ENCODE peak calls at places on chromosomes 16 and 17, in ten cellular contexts. One of them, this sample, is unnamed.
A peak's percentile ranks its signal among the peaks of the same experiment; 100 is the strongest.

GRCh38 chr17:7523033-7523432 is 25.8 kb upstream of the TNFSF12 start:
- DNase-seq in NCI-H1092 treated with DMSO at 0.1 percent for 48 hours: no peak
- DNase-seq in RCC 7860: no peak
- DNase-seq in EL: peak; percentile 13
- DNase-seq in naive B cell: peak; percentile 27
- DNase-seq in suprapubic skin: no peak
- DNase-seq in left ventricle myocardium inferior: no peak
- DNase-seq in bronchial epithelial cell: no peak
- DNase-seq in HEK293T: peak; percentile 49
- DNase-seq in AG04450: no peak
- DNase-seq in this sample: peak; percentile 8

GRCh38 chr16:38941-39892 is 14.2 kb downstream of the POLR3K start:
- DNase-seq in NCI-H1092 treated with DMSO at 0.1 percent for 48 hours: no peak
- DNase-seq in RCC 7860: peak; percentile 8
- DNase-seq in EL: no peak
- DNase-seq in naive B cell: peak; percentile 86
- DNase-seq in suprapubic skin: no peak
- DNase-seq in left ventricle myocardium inferior: no peak
- DNase-seq in bronchial epithelial cell: peak; percentile 69
- DNase-seq in HEK293T: no peak
- DNase-seq in AG04450: no peak
- DNase-seq in this sample: no peak

GRCh38 chr16:5058476-5058875 is 7.3 kb downstream of the C16orf89 start:
- DNase-seq in NCI-H1092 treated with DMSO at 0.1 percent for 48 hours: no peak
- DNase-seq in RCC 7860: no peak
- DNase-seq in EL: peak; percentile 12
- DNase-seq in naive B cell: no peak
- DNase-seq in suprapubic skin: no peak
- DNase-seq in left ventricle myocardium inferior: no peak
- DNase-seq in bronchial epithelial cell: no peak
- DNase-seq in HEK293T: peak; percentile 50
- DNase-seq in AG04450: no peak
- DNase-seq in this sample: no peak

GRCh38 chr16:29656688-29657523 is 6.1 kb upstream of the SPN start:
- DNase-seq in NCI-H1092 treated with DMSO at 0.1 percent for 48 hours: no peak
- DNase-seq in RCC 7860: no peak
- DNase-seq in EL: no peak
- DNase-seq in naive B cell: no peak
- DNase-seq in suprapubic skin: no peak
- DNase-seq in left ventricle myocardium inferior: no peak
- DNase-seq in bronchial epithelial cell: no peak
- DNase-seq in HEK293T: no peak
- DNase-seq in AG04450: no peak
- DNase-seq in this sample: no peak

GRCh38 chr17:49766918-49767530 is 3.1 kb upstream of the FAM117A start:
- DNase-seq in NCI-H1092 treated with DMSO at 0.1 percent for 48 hours: no peak
- DNase-seq in RCC 7860: no peak
- DNase-seq in EL: no peak
- DNase-seq in naive B cell: no peak
- DNase-seq in suprapubic skin: no peak
- DNase-seq in left ventricle myocardium inferior: no peak
- DNase-seq in bronchial epithelial cell: no peak
- DNase-seq in HEK293T: no peak
- DNase-seq in AG04450: no peak
- DNase-seq in this sample: no peak

GRCh38 chr16:88790312-88791150 is 5.5 kb upstream of the PIEZO1 start:
- DNase-seq in NCI-H1092 treated with DMSO at 0.1 percent for 48 hours: no peak
- DNase-seq in RCC 7860: no peak
- DNase-seq in EL: peak; percentile 43
- DNase-seq in naive B cell: no peak
- DNase-seq in suprapubic skin: no peak
- DNase-seq in left ventricle myocardium inferior: peak; percentile 52
- DNase-seq in bronchial epithelial cell: no peak
- DNase-seq in HEK293T: no peak
- DNase-seq in AG04450: no peak
- DNase-seq in this sample: no peak

GRCh38 chr16:82263456-82264159 is 93.6 kb upstream of the MPHOSPH6 start:
- DNase-seq in NCI-H1092 treated with DMSO at 0.1 percent for 48 hours: peak; percentile 70
- DNase-seq in RCC 7860: peak; percentile 19
- DNase-seq in EL: peak; percentile 53
- DNase-seq in naive B cell: peak; percentile 32
- DNase-seq in suprapubic skin: no peak
- DNase-seq in left ventricle myocardium inferior: peak; percentile 22
- DNase-seq in bronchial epithelial cell: peak; percentile 54
- DNase-seq in HEK293T: peak; percentile 67
- DNase-seq in AG04450: peak; percentile 2
- DNase-seq in this sample: peak; percentile 44

GRCh38 chr17:74778960-74779359 is 2.8 kb upstream of the NAT9 start:
- DNase-seq in NCI-H1092 treated with DMSO at 0.1 percent for 48 hours: no peak
- DNase-seq in RCC 7860: no peak
- DNase-seq in EL: peak; percentile 27
- DNase-seq in naive B cell: no peak
- DNase-seq in suprapubic skin: no peak
- DNase-seq in left ventricle myocardium inferior: no peak
- DNase-seq in bronchial epithelial cell: no peak
- DNase-seq in HEK293T: no peak
- DNase-seq in AG04450: no peak
- DNase-seq in this sample: no peak

GRCh38 chr17:27315796-27316465 is 22.0 kb downstream of the WSB1 start:
- DNase-seq in NCI-H1092 treated with DMSO at 0.1 percent for 48 hours: no peak
- DNase-seq in RCC 7860: no peak
- DNase-seq in EL: no peak
- DNase-seq in naive B cell: no peak
- DNase-seq in suprapubic skin: no peak
- DNase-seq in left ventricle myocardium inferior: no peak
- DNase-seq in bronchial epithelial cell: no peak
- DNase-seq in HEK293T: no peak
- DNase-seq in AG04450: no peak
- DNase-seq in this sample: no peak

GRCh38 chr17:78873519-78874340 is 29.3 kb downstream of the CEP295NL start:
- DNase-seq in NCI-H1092 treated with DMSO at 0.1 percent for 48 hours: peak; percentile 76
- DNase-seq in RCC 7860: no peak
- DNase-seq in EL: peak; percentile 54
- DNase-seq in naive B cell: no peak
- DNase-seq in suprapubic skin: no peak
- DNase-seq in left ventricle myocardium inferior: peak; percentile 57
- DNase-seq in bronchial epithelial cell: peak; percentile 44
- DNase-seq in HEK293T: no peak
- DNase-seq in AG04450: peak; percentile 41
- DNase-seq in this sample: peak; percentile 82

GRCh38 chr16:1263591-1264216 is 7.8 kb downstream of the TPSD1 start:
- DNase-seq in NCI-H1092 treated with DMSO at 0.1 percent for 48 hours: no peak
- DNase-seq in RCC 7860: no peak
- DNase-seq in EL: no peak
- DNase-seq in naive B cell: no peak
- DNase-seq in suprapubic skin: no peak
- DNase-seq in left ventricle myocardium inferior: no peak
- DNase-seq in bronchial epithelial cell: no peak
- DNase-seq in HEK293T: no peak
- DNase-seq in AG04450: no peak
- DNase-seq in this sample: no peak

GRCh38 chr16:58501242-58502131 is 1.5 kb downstream of the NDRG4 start:
- DNase-seq in NCI-H1092 treated with DMSO at 0.1 percent for 48 hours: no peak
- DNase-seq in RCC 7860: no peak
- DNase-seq in EL: no peak
- DNase-seq in naive B cell: peak; percentile 43
- DNase-seq in suprapubic skin: peak; percentile 74
- DNase-seq in left ventricle myocardium inferior: no peak
- DNase-seq in bronchial epithelial cell: no peak
- DNase-seq in HEK293T: peak; percentile 72
- DNase-seq in AG04450: no peak
- DNase-seq in this sample: no peak

GRCh38 chr16:25097304-25097988 is 14.1 kb upstream of the LCMT1 start:
- DNase-seq in NCI-H1092 treated with DMSO at 0.1 percent for 48 hours: no peak
- DNase-seq in RCC 7860: no peak
- DNase-seq in EL: peak; percentile 81
- DNase-seq in naive B cell: no peak
- DNase-seq in suprapubic skin: no peak
- DNase-seq in left ventricle myocardium inferior: no peak
- DNase-seq in bronchial epithelial cell: no peak
- DNase-seq in HEK293T: no peak
- DNase-seq in AG04450: peak; percentile 41
- DNase-seq in this sample: peak; percentile 21

GRCh38 chr17:72254808-72255449 is 134.1 kb downstream of the SOX9 start:
- DNase-seq in NCI-H1092 treated with DMSO at 0.1 percent for 48 hours: no peak
- DNase-seq in RCC 7860: no peak
- DNase-seq in EL: peak; percentile 40
- DNase-seq in naive B cell: no peak
- DNase-seq in suprapubic skin: no peak
- DNase-seq in left ventricle myocardium inferior: no peak
- DNase-seq in bronchial epithelial cell: peak; percentile 62
- DNase-seq in HEK293T: no peak
- DNase-seq in AG04450: no peak
- DNase-seq in this sample: no peak

GRCh38 chr16:70679653-70680494 is 6.0 kb downstream of the MTSS2 start:
- DNase-seq in NCI-H1092 treated with DMSO at 0.1 percent for 48 hours: no peak
- DNase-seq in RCC 7860: no peak
- DNase-seq in EL: no peak
- DNase-seq in naive B cell: no peak
- DNase-seq in suprapubic skin: no peak
- DNase-seq in left ventricle myocardium inferior: peak; percentile 45
- DNase-seq in bronchial epithelial cell: no peak
- DNase-seq in HEK293T: peak; percentile 39
- DNase-seq in AG04450: no peak
- DNase-seq in this sample: no peak

GRCh38 chr17:77875881-77876509 is 82.5 kb upstream of the TNRC6C start:
- DNase-seq in NCI-H1092 treated with DMSO at 0.1 percent for 48 hours: no peak
- DNase-seq in RCC 7860: peak; percentile 8
- DNase-seq in EL: peak; percentile 85
- DNase-seq in naive B cell: peak; percentile 74
- DNase-seq in suprapubic skin: no peak
- DNase-seq in left ventricle myocardium inferior: no peak
- DNase-seq in bronchial epithelial cell: no peak
- DNase-seq in HEK293T: no peak
- DNase-seq in AG04450: no peak
- DNase-seq in this sample: no peak

GRCh38 chr17:80029235-80029974 is 6.3 kb downstream of the TBC1D16 start:
- DNase-seq in NCI-H1092 treated with DMSO at 0.1 percent for 48 hours: peak; percentile 81
- DNase-seq in RCC 7860: peak; percentile 54
- DNase-seq in EL: peak; percentile 79
- DNase-seq in naive B cell: no peak
- DNase-seq in suprapubic skin: peak; percentile 96
- DNase-seq in left ventricle myocardium inferior: peak; percentile 87
- DNase-seq in bronchial epithelial cell: peak; percentile 20
- DNase-seq in HEK293T: no peak
- DNase-seq in AG04450: no peak
- DNase-seq in this sample: peak; percentile 75

GRCh38 chr16:73143681-73144370 is 95.9 kb upstream of the ZFHX3 start:
- DNase-seq in NCI-H1092 treated with DMSO at 0.1 percent for 48 hours: no peak
- DNase-seq in RCC 7860: no peak
- DNase-seq in EL: peak; percentile 29
- DNase-seq in naive B cell: no peak
- DNase-seq in suprapubic skin: no peak
- DNase-seq in left ventricle myocardium inferior: no peak
- DNase-seq in bronchial epithelial cell: no peak
- DNase-seq in HEK293T: no peak
- DNase-seq in AG04450: no peak
- DNase-seq in this sample: no peak

GRCh38 chr16:891353-891740 is 79.4 kb downstream of the LMF1 start:
- DNase-seq in NCI-H1092 treated with DMSO at 0.1 percent for 48 hours: no peak
- DNase-seq in RCC 7860: no peak
- DNase-seq in EL: no peak
- DNase-seq in naive B cell: no peak
- DNase-seq in suprapubic skin: no peak
- DNase-seq in left ventricle myocardium inferior: no peak
- DNase-seq in bronchial epithelial cell: no peak
- DNase-seq in HEK293T: no peak
- DNase-seq in AG04450: no peak
- DNase-seq in this sample: no peak

GRCh38 chr16:5062051-5062450 is 3.7 kb downstream of the C16orf89 start:
- DNase-seq in NCI-H1092 treated with DMSO at 0.1 percent for 48 hours: no peak
- DNase-seq in RCC 7860: no peak
- DNase-seq in EL: no peak
- DNase-seq in naive B cell: no peak
- DNase-seq in suprapubic skin: no peak
- DNase-seq in left ventricle myocardium inferior: no peak
- DNase-seq in bronchial epithelial cell: no peak
- DNase-seq in HEK293T: no peak
- DNase-seq in AG04450: no peak
- DNase-seq in this sample: no peak

GRCh38 chr17:74566132-74566753 is 1.1 kb downstream of the CD300H start:
- DNase-seq in NCI-H1092 treated with DMSO at 0.1 percent for 48 hours: peak; percentile 8
- DNase-seq in RCC 7860: no peak
- DNase-seq in EL: peak; percentile 16
- DNase-seq in naive B cell: peak; percentile 30
- DNase-seq in suprapubic skin: no peak
- DNase-seq in left ventricle myocardium inferior: no peak
- DNase-seq in bronchial epithelial cell: peak; percentile 40
- DNase-seq in HEK293T: peak; percentile 74
- DNase-seq in AG04450: no peak
- DNase-seq in this sample: no peak

GRCh38 chr16:86791287-86792074 is 213.1 kb downstream of the FOXL1 start:
- DNase-seq in NCI-H1092 treated with DMSO at 0.1 percent for 48 hours: no peak
- DNase-seq in RCC 7860: no peak
- DNase-seq in EL: no peak
- DNase-seq in naive B cell: no peak
- DNase-seq in suprapubic skin: no peak
- DNase-seq in left ventricle myocardium inferior: no peak
- DNase-seq in bronchial epithelial cell: no peak
- DNase-seq in HEK293T: no peak
- DNase-seq in AG04450: no peak
- DNase-seq in this sample: no peak

GRCh38 chr16:89412811-89413210 is 77.5 kb downstream of the ANKRD11 start:
- DNase-seq in NCI-H1092 treated with DMSO at 0.1 percent for 48 hours: no peak
- DNase-seq in RCC 7860: no peak
- DNase-seq in EL: no peak
- DNase-seq in naive B cell: no peak
- DNase-seq in suprapubic skin: no peak
- DNase-seq in left ventricle myocardium inferior: peak; percentile 53
- DNase-seq in bronchial epithelial cell: no peak
- DNase-seq in HEK293T: no peak
- DNase-seq in AG04450: no peak
- DNase-seq in this sample: no peak

GRCh38 chr17:28928061-28928460 is 23.3 kb downstream of the PHF12 start:
- DNase-seq in NCI-H1092 treated with DMSO at 0.1 percent for 48 hours: no peak
- DNase-seq in RCC 7860: peak; percentile 53
- DNase-seq in EL: peak; percentile 68
- DNase-seq in naive B cell: no peak
- DNase-seq in suprapubic skin: no peak
- DNase-seq in left ventricle myocardium inferior: no peak
- DNase-seq in bronchial epithelial cell: peak; percentile 50
- DNase-seq in HEK293T: no peak
- DNase-seq in AG04450: no peak
- DNase-seq in this sample: peak; percentile 32

GRCh38 chr17:17403899-17404576 is 72.8 kb upstream of the MED9 start:
- DNase-seq in NCI-H1092 treated with DMSO at 0.1 percent for 48 hours: peak; percentile 89
- DNase-seq in RCC 7860: no peak
- DNase-seq in EL: no peak
- DNase-seq in naive B cell: peak; percentile 75
- DNase-seq in suprapubic skin: no peak
- DNase-seq in left ventricle myocardium inferior: no peak
- DNase-seq in bronchial epithelial cell: no peak
- DNase-seq in HEK293T: no peak
- DNase-seq in AG04450: no peak
- DNase-seq in this sample: no peak

GRCh38 chr17:79398441-79398840 is 212.4 kb downstream of the RBFOX3 start:
- DNase-seq in NCI-H1092 treated with DMSO at 0.1 percent for 48 hours: no peak
- DNase-seq in RCC 7860: no peak
- DNase-seq in EL: no peak
- DNase-seq in naive B cell: no peak
- DNase-seq in suprapubic skin: no peak
- DNase-seq in left ventricle myocardium inferior: no peak
- DNase-seq in bronchial epithelial cell: no peak
- DNase-seq in HEK293T: no peak
- DNase-seq in AG04450: no peak
- DNase-seq in this sample: no peak

GRCh38 chr16:77662241-77662640 is 60.1 kb upstream of the NUDT7 start:
- DNase-seq in NCI-H1092 treated with DMSO at 0.1 percent for 48 hours: no peak
- DNase-seq in RCC 7860: no peak
- DNase-seq in EL: no peak
- DNase-seq in naive B cell: no peak
- DNase-seq in suprapubic skin: no peak
- DNase-seq in left ventricle myocardium inferior: no peak
- DNase-seq in bronchial epithelial cell: no peak
- DNase-seq in HEK293T: no peak
- DNase-seq in AG04450: no peak
- DNase-seq in this sample: no peak

GRCh38 chr17:17774009-17774881 is 62.5 kb downstream of the SREBF1 start:
- DNase-seq in NCI-H1092 treated with DMSO at 0.1 percent for 48 hours: no peak
- DNase-seq in RCC 7860: peak; percentile 11
- DNase-seq in EL: no peak
- DNase-seq in naive B cell: no peak
- DNase-seq in suprapubic skin: no peak
- DNase-seq in left ventricle myocardium inferior: peak; percentile 34
- DNase-seq in bronchial epithelial cell: peak; percentile 99
- DNase-seq in HEK293T: no peak
- DNase-seq in AG04450: no peak
- DNase-seq in this sample: peak; percentile 33